ENCODE peak calls at places on chromosomes 11 and 22, in four cellular contexts. One of them, this sample, is unnamed.

GRCh38 chr22:30115705-30116104 is 35.4 kb downstream of the HORMAD2 start:
- DNase-seq in stimulated activated CD4-positive, alpha-beta T cell treated with anti-CD3 and anti-CD28 coated beads, Interleukin-4, amount 100 ng/mL, for 48 hours: no peak
- DNase-seq in gastrocnemius medialis: no peak
- DNase-seq in ELR: no peak
- DNase-seq in this sample: no peak

GRCh38 chr11:109939176-109939810 is 153.9 kb upstream of the ZC3H12C start:
- DNase-seq in gastrocnemius medialis: peak
- DNase-seq in ELR: peak
- DNase-seq in stimulated activated CD4-positive, alpha-beta T cell treated with anti-CD3 and anti-CD28 coated beads, Interleukin-4, amount 100 ng/mL, for 48 hours: no peak
- DNase-seq in this sample: peak

GRCh38 chr11:33507967-33508366 is 192.7 kb downstream of the C11orf91 start:
- DNase-seq in gastrocnemius medialis: no peak
- DNase-seq in stimulated activated CD4-positive, alpha-beta T cell treated with anti-CD3 and anti-CD28 coated beads, Interleukin-4, amount 100 ng/mL, for 48 hours: no peak
- DNase-seq in ELR: peak
- DNase-seq in this sample: no peak

GRCh38 chr22:20130319-20130718 is 1.3 kb upstream of the ZDHHC8 start:
- DNase-seq in stimulated activated CD4-positive, alpha-beta T cell treated with anti-CD3 and anti-CD28 coated beads, Interleukin-4, amount 100 ng/mL, for 48 hours: no peak
- DNase-seq in ELR: no peak
- DNase-seq in gastrocnemius medialis: no peak
- DNase-seq in this sample: no peak

GRCh38 chr11:110376711-110377324 is 52.9 kb upstream of the FDX1 start:
- DNase-seq in stimulated activated CD4-positive, alpha-beta T cell treated with anti-CD3 and anti-CD28 coated beads, Interleukin-4, amount 100 ng/mL, for 48 hours: no peak
- DNase-seq in ELR: peak
- DNase-seq in gastrocnemius medialis: peak
- DNase-seq in this sample: peak

GRCh38 chr22:44459041-44459440 is 39.0 kb downstream of the RTL6 start:
- DNase-seq in stimulated activated CD4-positive, alpha-beta T cell treated with anti-CD3 and anti-CD28 coated beads, Interleukin-4, amount 100 ng/mL, for 48 hours: no peak
- DNase-seq in ELR: no peak
- DNase-seq in gastrocnemius medialis: no peak
- DNase-seq in this sample: no peak

GRCh38 chr11:9688716-9689511 is 25.0 kb downstream of the SWAP70 start:
- DNase-seq in stimulated activated CD4-positive, alpha-beta T cell treated with anti-CD3 and anti-CD28 coated beads, Interleukin-4, amount 100 ng/mL, for 48 hours: peak
- DNase-seq in ELR: peak
- DNase-seq in gastrocnemius medialis: no peak
- DNase-seq in this sample: peak

GRCh38 chr22:22593964-22594656 is 35.0 kb upstream of the PRAME start:
- DNase-seq in gastrocnemius medialis: no peak
- DNase-seq in ELR: peak
- DNase-seq in stimulated activated CD4-positive, alpha-beta T cell treated with anti-CD3 and anti-CD28 coated beads, Interleukin-4, amount 100 ng/mL, for 48 hours: peak
- DNase-seq in this sample: peak

GRCh38 chr11:61815790-61816735 is 740 bp downstream of the FADS1 start:
- DNase-seq in stimulated activated CD4-positive, alpha-beta T cell treated with anti-CD3 and anti-CD28 coated beads, Interleukin-4, amount 100 ng/mL, for 48 hours: no peak
- DNase-seq in ELR: peak
- DNase-seq in gastrocnemius medialis: no peak
- DNase-seq in this sample: peak

GRCh38 chr11:65277878-65278277 is 16.1 kb downstream of the POLA2 start:
- DNase-seq in gastrocnemius medialis: no peak
- DNase-seq in ELR: no peak
- DNase-seq in stimulated activated CD4-positive, alpha-beta T cell treated with anti-CD3 and anti-CD28 coated beads, Interleukin-4, amount 100 ng/mL, for 48 hours: no peak
- DNase-seq in this sample: no peak

GRCh38 chr22:40400173-40400572 is 29.8 kb downstream of the SGSM3 start:
- DNase-seq in gastrocnemius medialis: no peak
- DNase-seq in stimulated activated CD4-positive, alpha-beta T cell treated with anti-CD3 and anti-CD28 coated beads, Interleukin-4, amount 100 ng/mL, for 48 hours: peak
- DNase-seq in ELR: no peak
- DNase-seq in this sample: no peak

GRCh38 chr11:90851196-90851595 is 628.3 kb upstream of the CHORDC1 start:
- DNase-seq in ELR: no peak
- DNase-seq in stimulated activated CD4-positive, alpha-beta T cell treated with anti-CD3 and anti-CD28 coated beads, Interleukin-4, amount 100 ng/mL, for 48 hours: no peak
- DNase-seq in gastrocnemius medialis: no peak
- DNase-seq in this sample: no peak

GRCh38 chr22:40428796-40429195 is 58.4 kb downstream of the SGSM3 start:
- DNase-seq in stimulated activated CD4-positive, alpha-beta T cell treated with anti-CD3 and anti-CD28 coated beads, Interleukin-4, amount 100 ng/mL, for 48 hours: no peak
- DNase-seq in ELR: no peak
- DNase-seq in gastrocnemius medialis: no peak
- DNase-seq in this sample: no peak

GRCh38 chr22:29517215-29517908 is 36.2 kb downstream of the THOC5 start:
- DNase-seq in gastrocnemius medialis: peak
- DNase-seq in stimulated activated CD4-positive, alpha-beta T cell treated with anti-CD3 and anti-CD28 coated beads, Interleukin-4, amount 100 ng/mL, for 48 hours: no peak
- DNase-seq in ELR: no peak
- DNase-seq in this sample: peak

GRCh38 chr22:44089717-44090570 is 65.8 kb downstream of the PARVB start:
- DNase-seq in gastrocnemius medialis: no peak
- DNase-seq in ELR: no peak
- DNase-seq in stimulated activated CD4-positive, alpha-beta T cell treated with anti-CD3 and anti-CD28 coated beads, Interleukin-4, amount 100 ng/mL, for 48 hours: no peak
- DNase-seq in this sample: no peak

GRCh38 chr11:42631223-42631843 is 680.5 kb upstream of the API5 start:
- DNase-seq in ELR: peak
- DNase-seq in gastrocnemius medialis: no peak
- DNase-seq in stimulated activated CD4-positive, alpha-beta T cell treated with anti-CD3 and anti-CD28 coated beads, Interleukin-4, amount 100 ng/mL, for 48 hours: no peak
- DNase-seq in this sample: peak

GRCh38 chr11:5620606-5621521 is 3.9 kb upstream of the TRIM34 start:
- DNase-seq in ELR: peak
- DNase-seq in stimulated activated CD4-positive, alpha-beta T cell treated with anti-CD3 and anti-CD28 coated beads, Interleukin-4, amount 100 ng/mL, for 48 hours: no peak
- DNase-seq in gastrocnemius medialis: no peak
- DNase-seq in this sample: no peak

GRCh38 chr11:26333906-26334305 is 2.0 kb downstream of the ANO3 start:
- DNase-seq in gastrocnemius medialis: no peak
- DNase-seq in stimulated activated CD4-positive, alpha-beta T cell treated with anti-CD3 and anti-CD28 coated beads, Interleukin-4, amount 100 ng/mL, for 48 hours: no peak
- DNase-seq in ELR: no peak
- DNase-seq in this sample: no peak

GRCh38 chr11:12640926-12641849 is 33.0 kb upstream of the TEAD1 start:
- DNase-seq in ELR: no peak
- DNase-seq in stimulated activated CD4-positive, alpha-beta T cell treated with anti-CD3 and anti-CD28 coated beads, Interleukin-4, amount 100 ng/mL, for 48 hours: no peak
- DNase-seq in gastrocnemius medialis: no peak
- DNase-seq in this sample: peak

GRCh38 chr22:36913431-36914382 is at the start of gene CSF2RB:
- DNase-seq in ELR: no peak
- DNase-seq in stimulated activated CD4-positive, alpha-beta T cell treated with anti-CD3 and anti-CD28 coated beads, Interleukin-4, amount 100 ng/mL, for 48 hours: no peak
- DNase-seq in gastrocnemius medialis: no peak
- DNase-seq in this sample: no peak

GRCh38 chr11:46296520-46297448 is 19.3 kb downstream of the CREB3L1 start:
- DNase-seq in ELR: peak
- DNase-seq in gastrocnemius medialis: no peak
- DNase-seq in stimulated activated CD4-positive, alpha-beta T cell treated with anti-CD3 and anti-CD28 coated beads, Interleukin-4, amount 100 ng/mL, for 48 hours: no peak
- DNase-seq in this sample: no peak

GRCh38 chr11:33065445-33066178 is 26.2 kb downstream of the TCP11L1 start:
- DNase-seq in ELR: peak
- DNase-seq in stimulated activated CD4-positive, alpha-beta T cell treated with anti-CD3 and anti-CD28 coated beads, Interleukin-4, amount 100 ng/mL, for 48 hours: peak
- DNase-seq in gastrocnemius medialis: peak
- DNase-seq in this sample: peak

GRCh38 chr11:115047631-115048030 is 369.3 kb downstream of the NXPE2 start:
- DNase-seq in ELR: no peak
- DNase-seq in stimulated activated CD4-positive, alpha-beta T cell treated with anti-CD3 and anti-CD28 coated beads, Interleukin-4, amount 100 ng/mL, for 48 hours: no peak
- DNase-seq in gastrocnemius medialis: no peak
- DNase-seq in this sample: no peak

GRCh38 chr11:71977743-71978418 is 20.8 kb upstream of the IL18BP start:
- DNase-seq in ELR: peak
- DNase-seq in stimulated activated CD4-positive, alpha-beta T cell treated with anti-CD3 and anti-CD28 coated beads, Interleukin-4, amount 100 ng/mL, for 48 hours: no peak
- DNase-seq in gastrocnemius medialis: no peak
- DNase-seq in this sample: peak

GRCh38 chr11:13287681-13288080 is 10.1 kb downstream of the BMAL1 start:
- DNase-seq in gastrocnemius medialis: no peak
- DNase-seq in ELR: peak
- DNase-seq in stimulated activated CD4-positive, alpha-beta T cell treated with anti-CD3 and anti-CD28 coated beads, Interleukin-4, amount 100 ng/mL, for 48 hours: no peak
- DNase-seq in this sample: no peak

GRCh38 chr11:117618956-117619355 is 178.1 kb downstream of the DSCAML1 start:
- DNase-seq in ELR: no peak
- DNase-seq in gastrocnemius medialis: no peak
- DNase-seq in stimulated activated CD4-positive, alpha-beta T cell treated with anti-CD3 and anti-CD28 coated beads, Interleukin-4, amount 100 ng/mL, for 48 hours: no peak
- DNase-seq in this sample: no peak

GRCh38 chr22:27507066-27507715 is 294.4 kb downstream of the MN1 start:
- DNase-seq in gastrocnemius medialis: no peak
- DNase-seq in ELR: no peak
- DNase-seq in stimulated activated CD4-positive, alpha-beta T cell treated with anti-CD3 and anti-CD28 coated beads, Interleukin-4, amount 100 ng/mL, for 48 hours: no peak
- DNase-seq in this sample: no peak

GRCh38 chr11:68649851-68650555 is 34.3 kb upstream of the GAL start:
- DNase-seq in ELR: no peak
- DNase-seq in stimulated activated CD4-positive, alpha-beta T cell treated with anti-CD3 and anti-CD28 coated beads, Interleukin-4, amount 100 ng/mL, for 48 hours: no peak
- DNase-seq in gastrocnemius medialis: no peak
- DNase-seq in this sample: no peak

GRCh38 chr11:118892515-118892914 is 8.8 kb downstream of the CXCR5 start:
- DNase-seq in stimulated activated CD4-positive, alpha-beta T cell treated with anti-CD3 and anti-CD28 coated beads, Interleukin-4, amount 100 ng/mL, for 48 hours: no peak
- DNase-seq in gastrocnemius medialis: no peak
- DNase-seq in ELR: no peak
- DNase-seq in this sample: no peak

GRCh38 chr11:133966924-133967598 is 10.3 kb upstream of the IGSF9B start:
- DNase-seq in gastrocnemius medialis: no peak
- DNase-seq in stimulated activated CD4-positive, alpha-beta T cell treated with anti-CD3 and anti-CD28 coated beads, Interleukin-4, amount 100 ng/mL, for 48 hours: peak
- DNase-seq in ELR: no peak
- DNase-seq in this sample: no peak